ENCODE peak calls at places on chromosome 2, in ten cellular contexts. Q is T-helper 22 cell; M is germinal center; J is cardiac fibroblast; H is astrocyte of the spinal cord; K is HFFc6; O is T-cell; G is iris pigment epithelial cell; S is dermis microvascular lymphatic vessel endothelial cell; P is stimulated activated CD4-positive, alpha-beta T cell treated with anti-CD3 and anti-CD28 coated beads, Interleukin-2, amount 100 ng/mL, for 48 hours. X is an unnamed sample.

GRCh38 chr2:193561054-193561453 is 1366.3 kb upstream of the TMEFF2 start:
- DNase-seq in Q (no peak), M (no peak), J (peak; percentile 47), H (peak; percentile 20), K (no peak), O (no peak), G (peak; percentile 29), S (no peak), P (no peak), X (no peak)

GRCh38 chr2:239687441-239687840 is 286.6 kb upstream of the HDAC4 start:
- DNase-seq in Q (no peak), M (no peak), J (no peak), H (no peak), K (no peak), O (no peak), G (no peak), S (no peak), P (no peak), X (no peak)

GRCh38 chr2:132640116-132640515 is 29.9 kb downstream of the LYPD1 start:
- DNase-seq in Q (no peak), M (no peak), J (no peak), H (no peak), K (no peak), O (no peak), G (no peak), S (no peak), P (no peak), X (no peak)

GRCh38 chr2:128722469-128722868 is 403.8 kb upstream of the HS6ST1 start:
- DNase-seq in Q (no peak), M (no peak), J (no peak), H (no peak), K (no peak), O (no peak), G (no peak), S (no peak), P (no peak), X (no peak)

GRCh38 chr2:25043241-25043867 is 1.5 kb downstream of the EFR3B start:
- DNase-seq in Q (no peak), M (no peak), J (peak; percentile 78), H (peak; percentile 90), K (peak; percentile 81), O (peak; percentile 23), G (peak; percentile 92), S (peak; percentile 54), P (peak; percentile 36), X (no peak)

GRCh38 chr2:28366496-28367282 is 26.0 kb upstream of the FOSL2 start:
- DNase-seq in Q (peak; percentile 64), M (no peak), J (no peak), H (no peak), K (no peak), O (peak; percentile 61), G (peak; percentile 24), S (peak; percentile 25), P (no peak), X (no peak)

GRCh38 chr2:55887906-55888625 is 35.5 kb downstream of the EFEMP1 start:
- DNase-seq in Q (no peak), M (no peak), J (peak; percentile 96), H (peak; percentile 90), K (peak; percentile 75), O (no peak), G (peak; percentile 96), S (peak; percentile 90), P (no peak), X (no peak)

GRCh38 chr2:212619954-212620353 is 81.4 kb upstream of the ERBB4 start:
- DNase-seq in Q (no peak), M (no peak), J (peak; percentile 67), H (peak; percentile 6), K (peak; percentile 19), O (no peak), G (peak; percentile 59), S (no peak), P (no peak), X (no peak)

GRCh38 chr2:159146930-159147666 is 139.4 kb downstream of the WDSUB1 start:
- DNase-seq in Q (no peak), M (no peak), J (no peak), H (no peak), K (no peak), O (peak; percentile 13), G (no peak), S (peak; percentile 51), P (no peak), X (no peak)

X was measured in NK-92 treated with Interleukin-12 subunit alpha and Interleukin-12 subunit beta, amount 100 ng/mL, for 24 hours.